ENCODE peak calls at places on chromosomes 12 and 14, in eight cellular contexts. C is GM12892, E is K562, A is suprapubic skin, W is IMR-90, D is breast epithelium, Y is tibial nerve, N is A549. R is an unnamed sample.

GRCh38 chr14:98323850-98324249 is 948.1 kb downstream of the BCL11B start:
- DNase-seq in E (no peak), A (no peak), C (no peak), Y (no peak), N (no peak), W (no peak), D (no peak), R (no peak)

GRCh38 chr14:57870686-57871457 is 5.0 kb upstream of the SLC35F4 start:
- DNase-seq in W (no peak), N (no peak), C (no peak), A (no peak), Y (no peak), D (no peak), E (no peak), R (no peak)

GRCh38 chr14:98140862-98141261 is 1131.1 kb downstream of the BCL11B start:
- DNase-seq in A (no peak), D (no peak), W (no peak), E (no peak), N (no peak), C (no peak), Y (no peak), R (no peak)

GRCh38 chr12:27425306-27425705 is 21.2 kb upstream of the SMCO2 start:
- DNase-seq in W (no peak), N (no peak), E (no peak), C (no peak), D (no peak), Y (no peak), A (no peak), R (no peak)

GRCh38 chr14:100147181-100147631 is 12.2 kb downstream of the DEGS2 start:
- DNase-seq in Y (no peak), D (no peak), N (no peak), W (no peak), C (peak; percentile 56), A (no peak), E (no peak), R (no peak)

GRCh38 chr12:123928274-123928865 is 44.3 kb downstream of the CCDC92 start:
- DNase-seq in D (no peak), E (peak; percentile 46), Y (no peak), A (no peak), W (no peak), N (no peak), C (no peak), R (no peak)

GRCh38 chr14:77109656-77110055 is 11.6 kb downstream of the CIPC start:
- DNase-seq in N (no peak), A (no peak), Y (no peak), C (no peak), E (no peak), D (no peak), W (no peak), R (no peak)

GRCh38 chr12:97229036-97229435 is 233.6 kb upstream of the RMST start:
- DNase-seq in Y (no peak), E (no peak), C (no peak), W (no peak), A (no peak), D (no peak), N (no peak), R (no peak)

GRCh38 chr12:16939871-16940306 is 333.9 kb upstream of the LMO3 start:
- DNase-seq in N (peak; percentile 56), D (no peak), Y (no peak), E (peak; percentile 12), C (peak; percentile 2), A (no peak), W (peak; percentile 8), R (no peak)

GRCh38 chr14:34374998-34375740 is 86.9 kb downstream of the SPTSSA start:
- DNase-seq in W (no peak), A (no peak), C (no peak), N (no peak), Y (no peak), E (no peak), D (no peak), R (peak; percentile 43)

GRCh38 chr12:117144599-117144998 is 45.4 kb upstream of the TESC start:
- DNase-seq in W (no peak), D (no peak), Y (no peak), C (no peak), N (no peak), E (no peak), A (no peak), R (no peak)

GRCh38 chr12:117140397-117141096 is 41.3 kb upstream of the TESC start:
- DNase-seq in W (no peak), D (no peak), Y (no peak), C (no peak), N (peak; percentile 56), E (no peak), A (no peak), R (peak; percentile 26)

GRCh38 chr12:117141097-117141898 is 42.1 kb upstream of the TESC start:
- DNase-seq in Y (no peak), A (no peak), D (no peak), C (no peak), N (no peak), W (no peak), E (no peak), R (no peak)

GRCh38 chr12:117142094-117142493 is 42.9 kb upstream of the TESC start:
- DNase-seq in E (no peak), W (no peak), A (no peak), D (no peak), Y (no peak), N (no peak), C (no peak), R (no peak)

GRCh38 chr12:117143008-117143532 is 43.9 kb upstream of the TESC start:
- DNase-seq in Y (no peak), A (no peak), W (peak; percentile 83), C (no peak), N (peak; percentile 95), E (no peak), D (no peak), R (peak; percentile 53)
- TF ChIP-seq POLR2A in Y (no peak), A (no peak), W (no peak), C (no peak), N (no peak), E (no peak), D (no peak), R (no peak)

DNA sequence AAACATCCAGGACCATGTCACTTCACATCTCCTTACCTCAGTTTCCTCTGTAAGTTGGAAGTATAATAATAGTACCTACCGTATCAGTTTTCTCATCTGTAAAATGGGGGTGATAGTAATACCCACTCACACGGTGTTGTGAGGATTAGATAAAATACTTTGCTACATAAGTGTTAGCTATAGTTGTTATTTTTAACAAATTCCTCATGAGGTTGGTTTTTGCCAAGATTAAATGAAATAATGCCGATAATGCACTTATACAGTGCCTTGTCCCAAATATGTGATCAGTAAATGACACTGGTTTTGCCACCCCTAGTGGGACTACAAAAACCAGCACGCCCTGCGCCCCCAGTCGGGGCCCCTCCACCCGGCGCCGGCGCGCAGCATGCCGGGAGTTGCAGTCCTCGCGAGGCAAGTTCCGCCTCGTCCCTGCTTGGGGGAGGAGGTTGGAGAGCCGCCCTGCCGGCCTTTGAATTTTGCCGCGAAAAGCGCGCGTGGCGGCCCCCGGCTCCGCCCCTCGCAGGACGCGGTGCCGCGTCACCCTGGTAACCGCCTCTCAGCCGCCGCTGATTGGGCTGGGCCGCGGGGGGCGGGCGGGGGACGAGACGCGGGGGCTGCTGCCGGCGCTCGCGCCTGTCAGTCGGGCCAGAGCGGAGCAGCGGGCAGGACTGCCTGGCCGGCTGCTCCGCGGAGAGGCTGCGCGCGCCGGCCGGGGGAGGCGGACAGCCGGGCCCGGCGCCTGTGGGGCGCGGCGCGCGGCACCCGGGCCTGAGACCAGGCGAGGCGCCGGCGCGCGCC is at the start of gene FAM222A:
- DNase-seq in D (peak; percentile 96), E (peak; percentile 97), W (peak; percentile 93), Y (peak; percentile 88), C (peak; percentile 97), A (peak; percentile 97), N (peak; percentile 95), R (peak; percentile 96)
- TF ChIP-seq POLR2A in D (no peak), E (no peak), W (peak; percentile 91), Y (peak; percentile 77), C (no peak), A (no peak), N (peak; percentile 86), R (peak; percentile 37)

GRCh38 chr14:103920981-103921854 is 7.0 kb upstream of the TDRD9 start:
- DNase-seq in Y (peak; percentile 79), E (peak; percentile 86), A (peak; percentile 92), W (peak; percentile 89), N (peak; percentile 87), D (peak; percentile 88), C (peak; percentile 92), R (peak; percentile 86)
- TF ChIP-seq POLR2A in Y (peak; percentile 53), E (peak; percentile 84), A (no peak), W (peak; percentile 46), N (peak; percentile 80), D (peak; percentile 43), C (peak; percentile 89), R (peak; percentile 64)

GRCh38 chr12:116964004-116964739 is 53.4 kb downstream of the FBXW8 start:
- DNase-seq in Y (no peak), E (no peak), N (no peak), D (no peak), C (no peak), A (no peak), W (peak; percentile 7), R (no peak)
- TF ChIP-seq POLR2A in Y (no peak), E (no peak), N (no peak), D (no peak), C (no peak), A (no peak), W (no peak), R (no peak)

GRCh38 chr14:64212666-64213065 is 81.5 kb downstream of the ESR2 start:
- DNase-seq in C (no peak), W (peak; percentile 30), N (no peak), Y (no peak), E (no peak), D (no peak), A (no peak), R (no peak)

GRCh38 chr14:64208261-64208660 is 85.9 kb downstream of the ESR2 start:
- DNase-seq in D (no peak), N (no peak), C (no peak), E (no peak), W (no peak), Y (no peak), A (no peak), R (no peak)

GRCh38 chr14:64208981-64209380 is 85.2 kb downstream of the ESR2 start:
- DNase-seq in W (no peak), E (no peak), Y (no peak), D (no peak), C (no peak), A (no peak), N (no peak), R (no peak)

GRCh38 chr14:64210211-64210610 is 84.0 kb downstream of the ESR2 start:
- DNase-seq in Y (no peak), D (no peak), E (no peak), W (no peak), N (no peak), C (no peak), A (no peak), R (no peak)

DNA sequence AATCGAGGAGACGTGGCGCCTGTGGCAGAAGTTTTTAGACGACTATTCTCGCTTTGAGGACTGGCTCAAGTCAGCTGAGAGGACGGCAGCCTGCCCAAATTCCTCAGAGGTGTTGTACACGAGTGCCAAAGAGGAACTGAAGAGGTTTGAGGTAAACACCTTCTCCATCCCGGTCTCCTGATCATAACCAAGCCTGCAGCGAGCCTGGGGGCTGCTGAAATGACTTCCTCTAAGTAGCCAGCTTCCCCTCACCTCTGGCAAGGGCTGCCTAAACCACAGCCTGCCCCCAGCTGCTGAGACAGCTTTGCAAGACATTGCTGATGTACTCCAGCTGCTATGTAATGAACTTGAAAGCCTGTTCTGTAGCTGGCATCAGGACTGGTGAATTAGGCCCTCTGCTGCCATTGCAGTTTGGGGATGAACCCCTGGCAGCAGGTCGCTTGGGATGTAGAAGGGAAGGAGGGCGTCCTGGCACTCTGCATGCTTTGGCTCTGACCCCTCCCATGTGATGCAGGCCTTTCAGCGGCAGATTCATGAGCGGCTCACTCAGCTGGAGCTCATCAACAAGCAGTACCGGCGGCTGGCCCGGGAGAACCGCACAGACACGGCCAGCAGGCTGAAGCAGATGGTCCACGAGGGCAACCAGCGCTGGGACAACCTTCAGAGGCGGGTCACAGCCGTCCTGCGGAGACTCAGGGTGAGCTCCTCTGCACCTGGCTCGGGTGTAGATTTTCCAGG is 84.6 kb downstream of the ESR2 start:
- DNase-seq in A (no peak), E (no peak), N (no peak), D (no peak), C (no peak), Y (no peak), W (peak; percentile 71), R (no peak)
- TF ChIP-seq POLR2A in A (no peak), E (no peak), N (no peak), D (no peak), C (no peak), Y (no peak), W (no peak), R (no peak)

R was measured in prostate gland.